ENCODE peak calls at places on chromosomes 3 and 15, in eight cellular contexts. F is Kasumi-1; P is body of pancreas; D is stimulated activated CD8-positive, alpha-beta memory T cell treated with anti-CD3 and anti-CD28 coated beads, Interleukin-2, amount 100 ng/mL, for 48 hours; S is memory B cell; G is HL-60; A is MV-4-11; M is GM13977. O is an unnamed sample.

GRCh38 chr3:188595890-188596376 is 442.0 kb downstream of the LPP start:
- DNase-seq in D (no peak), G (no peak), S (no peak), A (no peak), M (no peak), F (no peak), P (no peak), O (no peak)

GRCh38 chr3:126317029-126317996 is 39.9 kb downstream of the KLF15 start:
- DNase-seq in D (no peak), M (no peak), A (no peak), P (no peak), S (no peak), G (no peak), F (no peak), O (no peak)

GRCh38 chr3:171954644-171955365 is 84.6 kb upstream of the FNDC3B start:
- DNase-seq in S (no peak), P (no peak), D (no peak), F (no peak), A (peak), M (no peak), G (no peak), O (no peak)

GRCh38 chr15:65939901-65940617 is 70.8 kb downstream of the RAB11A start:
- DNase-seq in F (no peak), A (no peak), P (peak), S (no peak), G (no peak), D (no peak), M (no peak), O (no peak)

GRCh38 chr3:13197281-13197680 is 124.1 kb upstream of the IQSEC1 start:
- DNase-seq in M (no peak), G (no peak), D (no peak), A (no peak), F (no peak), P (no peak), S (no peak), O (no peak)

GRCh38 chr15:65595960-65596359 is 15.0 kb downstream of the INTS14 start:
- DNase-seq in G (no peak), M (no peak), F (peak), A (no peak), S (no peak), D (no peak), P (no peak), O (no peak)

GRCh38 chr3:123330441-123330991 is 118.4 kb downstream of the ADCY5 start:
- DNase-seq in S (no peak), D (no peak), F (no peak), P (peak), A (no peak), M (no peak), G (no peak), O (no peak)

GRCh38 chr3:28290863-28291300 is 49.5 kb downstream of the CMC1 start:
- DNase-seq in M (no peak), F (no peak), P (no peak), G (no peak), A (peak), D (no peak), S (no peak), O (no peak)

GRCh38 chr15:83210619-83211018 is 3.0 kb upstream of the HDGFL3 start:
- DNase-seq in G (no peak), P (peak), S (no peak), D (no peak), A (no peak), M (peak), F (no peak), O (no peak)

GRCh38 chr15:34883633-34884032 is 85.9 kb downstream of the AQR start:
- DNase-seq in D (no peak), F (no peak), G (no peak), S (no peak), M (no peak), A (no peak), P (no peak), O (no peak)

GRCh38 chr15:73950479-73951043 is 24.3 kb downstream of the LOXL1 start:
- DNase-seq in F (no peak), M (no peak), P (no peak), G (no peak), S (no peak), D (no peak), A (no peak), O (no peak)

GRCh38 chr3:174858353-174858752 is 781 bp upstream of the NAALADL2 start:
- DNase-seq in M (no peak), D (no peak), A (no peak), P (no peak), F (no peak), S (no peak), G (no peak), O (no peak)

GRCh38 chr15:83855956-83856355 is 202.0 kb downstream of the ADAMTSL3 start:
- DNase-seq in M (no peak), D (no peak), S (no peak), A (no peak), G (no peak), F (no peak), P (no peak), O (no peak)

GRCh38 chr15:85424154-85424553 is 43.8 kb downstream of the AKAP13 start:
- DNase-seq in P (no peak), G (no peak), F (no peak), S (no peak), M (no peak), D (no peak), A (no peak), O (no peak)

GRCh38 chr15:68364028-68364659 is 67.8 kb downstream of the ITGA11 start:
- DNase-seq in A (no peak), M (no peak), S (no peak), D (no peak), F (no peak), G (no peak), P (no peak), O (no peak)

GRCh38 chr3:157152438-157152837 is 7.5 kb downstream of the CCNL1 start:
- DNase-seq in G (no peak), F (no peak), D (no peak), A (no peak), P (no peak), S (no peak), M (no peak), O (no peak)

O was measured in activated CD4-positive, alpha-beta T cell treated with anti-CD3 and anti-CD28 coated beads for 24 hours.